ENCODE peak calls at places on chromosomes 5 and 9, in ten cellular contexts. One of them, this sample, is unnamed.
A peak's percentile ranks its signal among the peaks of the same experiment; 100 is the strongest.

GRCh38 chr5:122258840-122259239 is 53.2 kb upstream of the SNCAIP start:
- DNase-seq in sigmoid colon: no peak
- DNase-seq in RWPE1: no peak
- DNase-seq in NCI-H1417: no peak
- DNase-seq in pulmonary artery endothelial cell: no peak
- DNase-seq in NCI-H1694 treated with DMSO at 0.1 percent for 48 hours: no peak
- DNase-seq in AG04449: no peak
- DNase-seq in NCI-H1092: no peak
- DNase-seq in MM.1S: no peak
- DNase-seq in posterior cingulate gyrus: no peak
- DNase-seq in this sample: no peak

GRCh38 chr5:173258466-173258865 is 23.5 kb upstream of the NKX2-5 start:
- DNase-seq in sigmoid colon: no peak
- DNase-seq in RWPE1: no peak
- DNase-seq in NCI-H1417: no peak
- DNase-seq in pulmonary artery endothelial cell: no peak
- DNase-seq in NCI-H1694 treated with DMSO at 0.1 percent for 48 hours: no peak
- DNase-seq in AG04449: no peak
- DNase-seq in NCI-H1092: no peak
- DNase-seq in MM.1S: no peak
- DNase-seq in posterior cingulate gyrus: no peak
- DNase-seq in this sample: no peak

GRCh38 chr5:77957-78804 is 13.8 kb upstream of the PLEKHG4B start:
- DNase-seq in sigmoid colon: no peak
- DNase-seq in RWPE1: peak; percentile 49
- DNase-seq in NCI-H1417: no peak
- DNase-seq in pulmonary artery endothelial cell: no peak
- DNase-seq in NCI-H1694 treated with DMSO at 0.1 percent for 48 hours: no peak
- DNase-seq in AG04449: peak; percentile 19
- DNase-seq in NCI-H1092: peak; percentile 50
- DNase-seq in MM.1S: peak; percentile 65
- DNase-seq in posterior cingulate gyrus: peak; percentile 80
- DNase-seq in this sample: peak; percentile 20

GRCh38 chr5:35736280-35736679 is 118.6 kb downstream of the SPEF2 start:
- DNase-seq in sigmoid colon: no peak
- DNase-seq in RWPE1: no peak
- DNase-seq in NCI-H1417: no peak
- DNase-seq in pulmonary artery endothelial cell: no peak
- DNase-seq in NCI-H1694 treated with DMSO at 0.1 percent for 48 hours: no peak
- DNase-seq in AG04449: no peak
- DNase-seq in NCI-H1092: no peak
- DNase-seq in MM.1S: no peak
- DNase-seq in posterior cingulate gyrus: no peak
- DNase-seq in this sample: no peak

GRCh38 chr5:60333103-60333502 is 366.9 kb downstream of the DEPDC1B start:
- DNase-seq in sigmoid colon: no peak
- DNase-seq in RWPE1: peak; percentile 36
- DNase-seq in NCI-H1417: no peak
- DNase-seq in pulmonary artery endothelial cell: no peak
- DNase-seq in NCI-H1694 treated with DMSO at 0.1 percent for 48 hours: no peak
- DNase-seq in AG04449: no peak
- DNase-seq in NCI-H1092: no peak
- DNase-seq in MM.1S: no peak
- DNase-seq in posterior cingulate gyrus: no peak
- DNase-seq in this sample: no peak

GRCh38 chr9:114275246-114275994 is 47.5 kb upstream of the ORM1 start:
- DNase-seq in sigmoid colon: peak; percentile 68
- DNase-seq in RWPE1: peak; percentile 48
- DNase-seq in NCI-H1417: no peak
- DNase-seq in pulmonary artery endothelial cell: no peak
- DNase-seq in NCI-H1694 treated with DMSO at 0.1 percent for 48 hours: peak; percentile 31
- DNase-seq in AG04449: no peak
- DNase-seq in NCI-H1092: no peak
- DNase-seq in MM.1S: no peak
- DNase-seq in posterior cingulate gyrus: peak; percentile 75
- DNase-seq in this sample: no peak

GRCh38 chr5:159393854-159394274 is 63.6 kb upstream of the IL12B start:
- DNase-seq in sigmoid colon: no peak
- DNase-seq in RWPE1: no peak
- DNase-seq in NCI-H1417: no peak
- DNase-seq in pulmonary artery endothelial cell: no peak
- DNase-seq in NCI-H1694 treated with DMSO at 0.1 percent for 48 hours: no peak
- DNase-seq in AG04449: no peak
- DNase-seq in NCI-H1092: no peak
- DNase-seq in MM.1S: no peak
- DNase-seq in posterior cingulate gyrus: no peak
- DNase-seq in this sample: no peak

GRCh38 chr5:135205616-135206349 is 171.8 kb upstream of the PITX1 start:
- DNase-seq in sigmoid colon: no peak
- DNase-seq in RWPE1: no peak
- DNase-seq in NCI-H1417: no peak
- DNase-seq in pulmonary artery endothelial cell: no peak
- DNase-seq in NCI-H1694 treated with DMSO at 0.1 percent for 48 hours: no peak
- DNase-seq in AG04449: no peak
- DNase-seq in NCI-H1092: no peak
- DNase-seq in MM.1S: no peak
- DNase-seq in posterior cingulate gyrus: peak; percentile 10
- DNase-seq in this sample: no peak

GRCh38 chr9:120783611-120784047 is 9.6 kb downstream of the FBXW2 start:
- DNase-seq in sigmoid colon: no peak
- DNase-seq in RWPE1: no peak
- DNase-seq in NCI-H1417: peak; percentile 35
- DNase-seq in pulmonary artery endothelial cell: no peak
- DNase-seq in NCI-H1694 treated with DMSO at 0.1 percent for 48 hours: no peak
- DNase-seq in AG04449: peak; percentile 51
- DNase-seq in NCI-H1092: no peak
- DNase-seq in MM.1S: no peak
- DNase-seq in posterior cingulate gyrus: no peak
- DNase-seq in this sample: no peak

GRCh38 chr5:40258205-40258604 is 421.5 kb upstream of the PTGER4 start:
- DNase-seq in sigmoid colon: no peak
- DNase-seq in RWPE1: no peak
- DNase-seq in NCI-H1417: no peak
- DNase-seq in pulmonary artery endothelial cell: peak; percentile 5
- DNase-seq in NCI-H1694 treated with DMSO at 0.1 percent for 48 hours: no peak
- DNase-seq in AG04449: no peak
- DNase-seq in NCI-H1092: no peak
- DNase-seq in MM.1S: no peak
- DNase-seq in posterior cingulate gyrus: no peak
- DNase-seq in this sample: no peak

GRCh38 chr9:98568234-98568922 is 140.4 kb downstream of the GABBR2 start:
- DNase-seq in sigmoid colon: no peak
- DNase-seq in RWPE1: no peak
- DNase-seq in NCI-H1417: no peak
- DNase-seq in pulmonary artery endothelial cell: no peak
- DNase-seq in NCI-H1694 treated with DMSO at 0.1 percent for 48 hours: no peak
- DNase-seq in AG04449: no peak
- DNase-seq in NCI-H1092: no peak
- DNase-seq in MM.1S: no peak
- DNase-seq in posterior cingulate gyrus: no peak
- DNase-seq in this sample: no peak

This sample was measured in stimulated activated CD8-positive, alpha-beta memory T cell treated with anti-CD3 and anti-CD28 coated beads, Interleukin-7, amount 100 ng/mL, for 24 hours.